ENCODE peak calls at places on chromosomes 11 and 22, in ten cellular contexts. F is heart left ventricle, D is AG04450, A is AG09309, O is lower leg skin, M is GM12878, I is brain microvascular endothelial cell, S is PC-9, W is astrocyte of the cerebellum, K is cardiac fibroblast. X is an unnamed sample.

GRCh38 chr11:72338741-72339140 is 94.8 kb upstream of the PHOX2A start:
- DNase-seq in F (no peak), D (no peak), A (peak; percentile 25), O (no peak), M (no peak), I (no peak), S (no peak), W (no peak), K (no peak), X (no peak)

GRCh38 chr11:10858505-10859360 is 880 bp upstream of the ZBED5 start:
- DNase-seq in F (peak; percentile 66), D (no peak), A (no peak), O (peak; percentile 91), M (peak; percentile 11), I (no peak), S (peak; percentile 33), W (no peak), K (no peak), X (peak; percentile 57)

GRCh38 chr11:76665921-76666351 is 4.6 kb downstream of the LRRC32 start:
- DNase-seq in F (no peak), D (no peak), A (no peak), O (peak; percentile 74), M (no peak), I (no peak), S (no peak), W (no peak), K (no peak), X (no peak)

GRCh38 chr11:69382131-69383128 is 88.5 kb downstream of the MYEOV start:
- DNase-seq in F (peak; percentile 52), D (no peak), A (no peak), O (peak; percentile 86), M (peak; percentile 36), I (no peak), S (peak; percentile 88), W (no peak), K (peak; percentile 35), X (peak; percentile 46)

GRCh38 chr11:134436781-134437180 is 24.7 kb upstream of the B3GAT1 start:
- DNase-seq in F (no peak), D (no peak), A (no peak), O (no peak), M (no peak), I (no peak), S (no peak), W (no peak), K (no peak), X (no peak)

GRCh38 chr11:61041755-61042518 is 60.4 kb upstream of the CD5 start:
- DNase-seq in F (peak; percentile 54), D (no peak), A (no peak), O (no peak), M (no peak), I (peak; percentile 5), S (peak; percentile 50), W (no peak), K (peak; percentile 34), X (no peak)

GRCh38 chr11:64040684-64041267 is 5.0 kb downstream of the FLRT1 start:
- DNase-seq in F (no peak), D (no peak), A (no peak), O (peak; percentile 86), M (no peak), I (no peak), S (no peak), W (no peak), K (no peak), X (no peak)

GRCh38 chr11:95671768-95672167 is 117.8 kb downstream of the FAM76B start:
- DNase-seq in F (no peak), D (peak; percentile 18), A (no peak), O (no peak), M (no peak), I (no peak), S (no peak), W (peak; percentile 29), K (peak; percentile 64), X (no peak)

GRCh38 chr11:93145381-93145780 is 52.4 kb downstream of the SLC36A4 start:
- DNase-seq in F (no peak), D (no peak), A (no peak), O (no peak), M (no peak), I (no peak), S (no peak), W (no peak), K (no peak), X (no peak)

GRCh38 chr11:66879583-66879982 is 22.7 kb downstream of the LRFN4 start:
- DNase-seq in F (no peak), D (no peak), A (no peak), O (no peak), M (no peak), I (no peak), S (no peak), W (no peak), K (no peak), X (no peak)

DNA sequence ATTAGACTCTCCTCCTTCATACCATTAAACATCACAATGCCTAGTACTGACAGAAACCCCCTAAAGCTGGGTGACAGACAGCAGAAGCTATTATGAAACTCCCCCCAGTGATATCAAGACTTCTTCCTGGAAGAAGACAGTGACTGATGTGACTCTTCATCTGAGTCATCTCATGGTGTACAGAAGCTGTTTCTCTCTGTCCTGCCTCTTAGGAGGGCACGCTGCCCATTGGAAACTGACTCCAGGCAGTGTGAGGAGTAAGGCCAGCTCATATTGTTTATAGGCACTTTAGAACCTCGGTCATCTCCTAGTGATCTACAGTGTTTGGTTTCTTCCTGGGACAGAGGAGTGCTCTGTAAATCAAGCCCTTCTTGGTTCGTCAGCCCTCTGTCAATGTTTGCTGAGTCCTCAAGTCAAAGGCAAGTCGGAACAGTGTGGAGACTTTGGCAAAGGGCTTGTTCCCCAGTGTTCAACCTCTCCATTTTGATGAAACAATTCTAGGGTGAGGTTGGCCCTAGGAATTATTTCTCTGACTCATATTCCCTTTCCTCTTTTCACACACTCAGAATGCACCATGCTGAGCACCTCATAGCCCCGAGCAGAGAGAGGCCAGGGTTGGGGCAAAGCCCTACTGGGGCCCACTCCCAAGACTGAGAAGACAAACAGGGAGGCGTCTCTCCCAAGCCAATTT is 172.5 kb upstream of the TMEM45B start:
- DNase-seq in F (no peak), D (no peak), A (no peak), O (no peak), M (no peak), I (peak; percentile 34), S (peak; percentile 55), W (no peak), K (peak; percentile 21), X (peak; percentile 99)
- H3K4me3 ChIP-seq in F (no peak overlapping the region), D (no peak overlapping the region), A (no peak overlapping the region), O (no peak overlapping the region), M (no peak overlapping the region), I (no peak overlapping the region), S (no peak overlapping the region), W (no peak overlapping the region), K (no peak overlapping the region), X (no peak overlapping the region)

DNA sequence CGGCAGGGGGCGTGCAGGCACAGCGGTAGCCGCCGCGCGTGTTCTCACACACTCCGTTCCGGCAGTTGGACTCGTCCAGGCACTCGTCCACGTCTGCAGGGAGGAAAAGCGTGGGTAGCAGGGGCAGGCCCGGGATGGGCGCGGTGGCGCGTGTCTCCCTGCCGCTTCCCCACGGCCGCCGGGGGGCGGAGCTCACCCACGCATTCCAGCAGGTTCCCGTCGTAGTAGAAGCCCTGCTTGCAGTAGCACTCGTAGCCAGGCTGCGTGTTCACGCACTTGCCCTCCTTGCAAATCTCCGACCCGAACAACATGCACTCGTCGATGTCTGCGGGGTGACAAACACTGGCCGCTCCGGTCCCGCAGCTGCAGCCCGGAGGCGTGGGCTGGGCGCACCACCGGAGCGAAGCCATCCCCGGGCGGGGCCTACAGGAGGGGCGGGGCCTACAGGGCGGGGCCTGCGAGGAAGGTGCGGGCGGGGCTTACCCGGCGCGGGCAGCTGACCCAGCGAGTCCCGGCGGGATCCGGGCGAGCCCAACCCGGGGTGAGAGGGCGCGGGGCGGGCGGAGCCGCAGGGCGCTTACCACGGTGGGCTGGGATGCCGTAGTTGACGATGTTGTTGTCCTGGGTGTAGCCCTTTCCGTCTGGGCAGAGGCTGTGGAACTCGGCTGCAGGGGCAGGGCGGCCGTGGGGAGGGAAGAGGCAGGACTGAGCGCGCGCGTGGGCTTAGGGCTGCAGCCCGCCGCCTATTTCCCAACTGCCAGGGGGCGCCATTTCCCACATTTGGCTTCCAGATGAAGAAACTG is 15.6 kb downstream of the SCYL1 start:
- DNase-seq in F (peak; percentile 91), D (peak; percentile 58), A (peak; percentile 43), O (peak; percentile 99), M (peak; percentile 71), I (peak; percentile 79), S (peak; percentile 90), W (no peak), K (peak; percentile 94), X (peak; percentile 95)
- TF ChIP-seq CTCF in F (peak; percentile 82), D (peak; percentile 83), A (peak; percentile 88), O (no peak), M (peak; percentile 82), I (peak; percentile 85), S (peak; percentile 95), W (peak; percentile 68), K (peak; percentile 87), X (peak; percentile 73)

GRCh38 chr11:19345848-19346681 is 105.3 kb upstream of the E2F8 start:
- DNase-seq in F (peak; percentile 27), D (no peak), A (no peak), O (no peak), M (no peak), I (no peak), S (no peak), W (no peak), K (peak; percentile 38), X (no peak)
- H3K4me3 ChIP-seq in F (peak overlapping the region; percentile 39), D (peak overlapping the region; percentile 38), A (no peak overlapping the region), O (no peak overlapping the region), M (peak overlapping the region; percentile 52), I (peak overlapping the region; percentile 24), S (no peak overlapping the region), W (peak overlapping the region; percentile 29), K (peak overlapping the region; percentile 77), X (no peak overlapping the region)

GRCh38 chr11:97269527-97269926 is 879.7 kb downstream of the JRKL start:
- DNase-seq in F (no peak), D (no peak), A (no peak), O (no peak), M (no peak), I (no peak), S (no peak), W (no peak), K (peak; percentile 16), X (peak; percentile 50)
- TF ChIP-seq CTCF in F (no peak), D (no peak), A (no peak), O (no peak), M (peak; percentile 25), I (peak; percentile 48), S (peak; percentile 63), W (peak; percentile 20), K (peak; percentile 10), X (peak; percentile 29)

GRCh38 chr22:50246242-50247175 is 1.7 kb upstream of the TUBGCP6 start:
- DNase-seq in F (no peak), D (no peak), A (no peak), O (no peak), M (no peak), I (no peak), S (no peak), W (no peak), K (no peak), X (peak; percentile 26)
- H3K4me3 ChIP-seq in F (no peak overlapping the region), D (peak overlapping the region; percentile 4), A (no peak overlapping the region), O (no peak overlapping the region), M (peak overlapping the region; percentile 73), I (no peak overlapping the region), S (peak overlapping the region; percentile 86), W (no peak overlapping the region), K (no peak overlapping the region), X (no peak overlapping the region)

X was measured in epithelial cell of esophagus.